ENCODE peak calls at places on chromosomes 16 and 17, in nine cellular contexts. C is RWPE1, U is cardiac fibroblast, L is Peyer's patch, V is HCT116, A is H9, F is choroid plexus epithelial cell, Q is lung, S is omental fat pad. N is an unnamed sample.

GRCh38 chr17:68634345-68634876 is 33.2 kb upstream of the FAM20A start:
- DNase-seq in C (no peak), U (no peak), L (no peak), V (no peak), A (no peak), F (no peak), Q (no peak), S (no peak), N (no peak)

GRCh38 chr16:86016201-86016965 is 117.4 kb downstream of the IRF8 start:
- DNase-seq in C (peak; percentile 76), U (peak; percentile 74), L (peak; percentile 51), V (peak; percentile 61), A (peak; percentile 69), F (peak; percentile 81), Q (peak; percentile 36), S (no peak), N (no peak)

GRCh38 chr16:2497116-2497630 is 16.6 kb upstream of the ATP6V0C start:
- DNase-seq in C (no peak), U (peak; percentile 55), L (no peak), V (no peak), A (no peak), F (no peak), Q (no peak), S (no peak), N (no peak)

GRCh38 chr17:38455288-38455915 is 27.1 kb downstream of the ARHGAP23 start:
- DNase-seq in C (no peak), U (no peak), L (no peak), V (no peak), A (peak; percentile 71), F (no peak), Q (no peak), S (no peak), N (no peak)

GRCh38 chr16:56203052-56203451 is 11.8 kb downstream of the GNAO1 start:
- DNase-seq in C (no peak), U (peak; percentile 28), L (no peak), V (peak; percentile 16), A (peak; percentile 70), F (peak; percentile 9), Q (no peak), S (no peak), N (no peak)

GRCh38 chr16:3825103-3825502 is 55.4 kb downstream of the CREBBP start:
- DNase-seq in C (no peak), U (peak; percentile 54), L (no peak), V (no peak), A (no peak), F (peak; percentile 70), Q (no peak), S (no peak), N (no peak)

GRCh38 chr16:3529175-3529574 is 28.4 kb downstream of the CLUAP1 start:
- DNase-seq in C (no peak), U (no peak), L (no peak), V (no peak), A (no peak), F (no peak), Q (no peak), S (no peak), N (no peak)

GRCh38 chr17:17021194-17021863 is 20.9 kb upstream of the MPRIP start:
- DNase-seq in C (no peak), U (no peak), L (no peak), V (no peak), A (peak; percentile 32), F (no peak), Q (peak; percentile 62), S (no peak), N (no peak)

GRCh38 chr17:13952252-13952721 is 117.0 kb upstream of the COX10 start:
- DNase-seq in C (no peak), U (no peak), L (no peak), V (no peak), A (no peak), F (no peak), Q (no peak), S (no peak), N (peak; percentile 14)

GRCh38 chr17:62616993-62617893 is 10.2 kb upstream of the MRC2 start:
- DNase-seq in C (no peak), U (no peak), L (no peak), V (no peak), A (peak; percentile 91), F (peak; percentile 80), Q (no peak), S (no peak), N (peak; percentile 38)

GRCh38 chr16:1180772-1181714 is 28.1 kb downstream of the CACNA1H start:
- DNase-seq in C (no peak), U (peak; percentile 29), L (no peak), V (no peak), A (no peak), F (peak; percentile 8), Q (no peak), S (no peak), N (no peak)

GRCh38 chr17:61251939-61252865 is 147.4 kb upstream of the TBX2 start:
- DNase-seq in C (no peak), U (peak; percentile 99), L (peak; percentile 76), V (no peak), A (no peak), F (peak; percentile 100), Q (peak; percentile 92), S (peak; percentile 44), N (no peak)

GRCh38 chr17:42017866-42018200 is 594 bp upstream of the DNAJC7 start:
- DNase-seq in C (peak; percentile 72), U (no peak), L (no peak), V (no peak), A (peak; percentile 67), F (no peak), Q (no peak), S (no peak), N (no peak)

GRCh38 chr17:81870978-81871386 is at the start of gene ARHGDIA:
- DNase-seq in C (no peak), U (no peak), L (peak; percentile 95), V (no peak), A (no peak), F (peak; percentile 10), Q (no peak), S (no peak), N (no peak)

GRCh38 chr17:32865141-32865540 is 11.8 kb downstream of the MYO1D start:
- DNase-seq in C (no peak), U (no peak), L (no peak), V (no peak), A (no peak), F (no peak), Q (no peak), S (no peak), N (no peak)

GRCh38 chr17:78862073-78863023 is 21.7 kb upstream of the USP36 start:
- DNase-seq in C (peak; percentile 79), U (peak; percentile 97), L (no peak), V (peak; percentile 92), A (no peak), F (peak; percentile 98), Q (peak; percentile 75), S (peak; percentile 85), N (no peak)

GRCh38 chr17:33291248-33292183 is 1.6 kb downstream of the ASIC2 start:
- DNase-seq in C (peak; percentile 13), U (peak; percentile 45), L (peak; percentile 69), V (no peak), A (peak; percentile 81), F (peak; percentile 20), Q (no peak), S (no peak), N (peak; percentile 20)

GRCh38 chr17:60142872-60143499 is 6.8 kb upstream of the CA4 start:
- DNase-seq in C (peak; percentile 56), U (peak; percentile 93), L (peak; percentile 85), V (peak; percentile 82), A (peak; percentile 97), F (peak; percentile 95), Q (peak; percentile 83), S (peak; percentile 91), N (peak; percentile 64)
- TF ChIP-seq CTCF in C (peak; percentile 89), U (peak; percentile 86), L (peak; percentile 35), V (peak; percentile 93), A (peak; percentile 87), F (peak; percentile 89), Q (peak; percentile 83), S (no peak), N (peak; percentile 80)

GRCh38 chr17:55772086-55772485 is 21.2 kb downstream of the PCTP start:
- DNase-seq in C (no peak), U (no peak), L (no peak), V (no peak), A (no peak), F (no peak), Q (no peak), S (no peak), N (no peak)
- TF ChIP-seq CTCF in C (no peak), U (no peak), L (no peak), V (no peak), A (peak; percentile 46), F (peak; percentile 10), Q (no peak), S (no peak), N (no peak)

GRCh38 chr17:27797390-27798091 is 2.8 kb downstream of the NOS2 start:
- DNase-seq in C (no peak), U (no peak), L (peak; percentile 71), V (no peak), A (no peak), F (no peak), Q (no peak), S (no peak), N (no peak)
- TF ChIP-seq CTCF in C (no peak), U (peak; percentile 1), L (no peak), V (no peak), A (peak; percentile 35), F (no peak), Q (no peak), S (no peak), N (no peak)

GRCh38 chr16:16960785-16961184 is 510.0 kb downstream of the XYLT1 start:
- DNase-seq in C (no peak), U (no peak), L (no peak), V (no peak), A (peak; percentile 60), F (no peak), Q (no peak), S (no peak), N (no peak)
- TF ChIP-seq CTCF in C (no peak), U (no peak), L (no peak), V (no peak), A (peak; percentile 42), F (no peak), Q (no peak), S (no peak), N (no peak)

GRCh38 chr17:5815396-5815795 is 231.1 kb upstream of the NLRP1 start:
- DNase-seq in C (no peak), U (no peak), L (no peak), V (no peak), A (peak; percentile 24), F (no peak), Q (no peak), S (no peak), N (no peak)
- TF ChIP-seq CTCF in C (no peak), U (no peak), L (no peak), V (no peak), A (no peak), F (no peak), Q (no peak), S (no peak), N (no peak)